ENCODE peak calls at places on chromosomes 13 and 19, in five cellular contexts. S, R, M, H and N are unnamed samples.

GRCh38 chr19:38386300-38386967 is 1.4 kb downstream of the GGN start:
- DNase-seq in S (no peak), R (no peak), M (no peak), H (no peak), N (no peak)

GRCh38 chr13:109345433-109345941 is 440.9 kb downstream of the IRS2 start:
- DNase-seq in S (no peak), R (peak), M (peak), H (no peak), N (no peak)

GRCh38 chr13:107999751-108000150 is 215.6 kb downstream of the LIG4 start:
- DNase-seq in S (no peak), R (no peak), M (no peak), H (no peak), N (no peak)

GRCh38 chr19:32227561-32228165 is 117.7 kb upstream of the ZNF507 start:
- DNase-seq in S (no peak), R (no peak), M (no peak), H (no peak), N (no peak)

GRCh38 chr13:111951982-111952565 is 114.9 kb upstream of the SOX1 start:
- DNase-seq in S (no peak), R (no peak), M (no peak), H (no peak), N (no peak)

GRCh38 chr13:35879111-35879510 is 252.1 kb downstream of the DCLK1 start:
- DNase-seq in S (no peak), R (no peak), M (no peak), H (no peak), N (no peak)

GRCh38 chr13:40585911-40586471 is 80.5 kb downstream of the FOXO1 start:
- DNase-seq in S (no peak), R (no peak), M (no peak), H (no peak), N (no peak)

GRCh38 chr19:44107751-44108150 is 5.4 kb upstream of the ZNF225 start:
- DNase-seq in S (no peak), R (no peak), M (no peak), H (no peak), N (no peak)

GRCh38 chr19:5128251-5128931 is 159.5 kb downstream of the KDM4B start:
- DNase-seq in S (no peak), R (peak), M (peak), H (no peak), N (peak)

GRCh38 chr13:62014299-62014698 is 598.6 kb upstream of the PCDH20 start:
- DNase-seq in S (no peak), R (peak), M (peak), H (peak), N (no peak)

GRCh38 chr13:25378528-25378927 is 6.8 kb downstream of the ATP8A2 start:
- DNase-seq in S (no peak), R (no peak), M (no peak), H (no peak), N (no peak)

GRCh38 chr19:49873149-49873521 is 4.0 kb downstream of the AKT1S1 start:
- DNase-seq in S (no peak), R (no peak), M (no peak), H (no peak), N (no peak)

GRCh38 chr13:113579686-113580085 is 4.9 kb upstream of the TFDP1 start:
- DNase-seq in S (no peak), R (no peak), M (no peak), H (no peak), N (no peak)

GRCh38 chr13:111153977-111154332 is 38.8 kb downstream of the ARHGEF7 start:
- DNase-seq in S (peak), R (no peak), M (no peak), H (peak), N (no peak)

GRCh38 chr13:51585234-51585672 is 991 bp downstream of the WDFY2 start:
- DNase-seq in S (no peak), R (no peak), M (peak), H (no peak), N (no peak)

GRCh38 chr19:719081-719512 is 10.4 kb downstream of the PALM start:
- DNase-seq in S (no peak), R (no peak), M (no peak), H (no peak), N (no peak)

GRCh38 chr13:43878897-43879322 is 630 bp downstream of the CCDC122 start:
- DNase-seq in S (peak), R (no peak), M (peak), H (peak), N (peak)

GRCh38 chr19:33812388-33813330 is 16.0 kb downstream of the KCTD15 start:
- DNase-seq in S (no peak), R (peak), M (no peak), H (no peak), N (no peak)

GRCh38 chr13:42048625-42049453 is at the start of gene DGKH:
- DNase-seq in S (peak), R (peak), M (peak), H (peak), N (no peak)

GRCh38 chr19:1752757-1753728 is at the start of gene ONECUT3:
- DNase-seq in S (no peak), R (no peak), M (no peak), H (no peak), N (no peak)
- H3K27ac ChIP-seq in S (no peak), R (no peak), M (no peak), H (no peak), N (no peak)

DNA sequence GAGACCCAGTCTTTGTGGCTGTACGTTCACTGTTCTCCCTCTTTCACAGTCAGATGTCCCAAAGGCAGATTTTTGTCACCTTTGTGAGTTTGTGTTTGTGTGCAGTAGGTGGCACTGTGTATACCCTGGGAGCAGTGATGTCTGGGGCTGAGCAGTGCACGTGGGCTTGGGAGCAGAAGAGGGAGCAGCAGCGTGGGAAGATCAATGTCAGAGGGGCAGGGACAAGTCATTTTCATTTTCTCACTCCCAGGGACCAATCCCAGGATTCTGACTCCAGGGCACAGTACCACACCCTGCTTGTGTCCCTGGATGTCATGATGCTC is 2.0 kb upstream of the PSG6 start:
- DNase-seq in S (no peak), R (no peak), M (no peak), H (no peak), N (no peak)
- TF ChIP-seq CTCF in S (no peak), R (no peak), M (no peak), H (no peak), N (no peak)

DNA sequence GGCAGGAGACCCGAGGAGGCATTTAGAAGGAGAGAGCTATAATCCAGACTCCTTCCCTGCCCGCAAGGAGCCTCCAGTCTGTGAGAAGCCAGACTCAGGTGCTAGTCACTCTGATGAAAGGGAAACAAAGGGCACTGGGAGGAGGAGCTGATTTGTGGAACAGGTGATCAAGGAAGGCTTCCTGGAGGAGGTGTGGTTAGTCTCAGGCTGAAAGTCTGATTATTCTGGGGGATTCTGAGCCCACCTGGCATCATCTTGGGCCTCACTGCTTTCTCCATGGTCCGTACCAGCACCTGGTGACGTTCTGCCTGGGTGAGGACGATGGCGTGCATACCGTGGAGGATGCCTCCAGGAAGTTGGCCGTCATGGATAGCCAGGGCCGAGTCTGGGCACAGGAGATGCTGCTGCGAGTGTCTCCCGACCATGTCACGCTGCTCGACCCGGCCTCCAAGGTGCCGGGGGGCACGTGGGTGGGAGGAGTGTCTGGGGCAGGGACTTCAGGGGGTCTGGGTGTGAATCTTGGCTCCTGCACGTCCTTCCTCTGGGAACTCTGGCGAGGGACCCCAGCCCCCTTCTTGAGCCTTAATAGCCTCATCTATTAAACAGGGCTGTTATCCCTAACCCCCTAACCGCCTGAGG is 3.9 kb downstream of the EPS8L1 start:
- DNase-seq in S (no peak), R (no peak), M (no peak), H (no peak), N (no peak)
- H3K4me3 ChIP-seq in S (no peak), R (no peak), M (no peak), H (peak), N (no peak)

GRCh38 chr19:58059003-58059671 is at the start of gene ZNF135:
- DNase-seq in S (peak), R (peak), M (peak), H (no peak), N (peak)
- H3K27ac ChIP-seq in S (peak), R (no peak), M (peak), H (no peak), N (peak)

DNA sequence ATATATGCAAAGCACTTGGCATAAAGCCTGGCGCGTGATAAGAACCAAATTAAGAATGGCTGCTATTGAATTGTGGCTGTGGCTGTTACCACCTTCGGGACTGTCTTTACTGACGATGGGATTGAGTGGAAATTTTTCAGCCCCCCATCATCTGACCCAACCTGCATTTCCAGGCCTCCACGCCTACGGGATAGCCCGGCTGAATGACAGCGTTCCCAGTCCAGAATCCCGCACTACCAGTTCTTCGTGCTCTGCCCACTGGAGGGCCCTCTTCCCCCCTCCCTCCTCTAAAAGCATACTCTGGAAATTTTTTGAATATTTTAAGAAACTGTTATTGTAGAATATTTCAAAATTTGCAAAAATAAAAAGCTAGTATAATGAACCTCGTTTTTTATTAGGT is 11.0 kb downstream of the KRTDAP start:
- DNase-seq in S (no peak), R (no peak), M (no peak), H (no peak), N (no peak)
- TF ChIP-seq CTCF in S (no peak), R (no peak), M (no peak), H (no peak), N (no peak)

DNA sequence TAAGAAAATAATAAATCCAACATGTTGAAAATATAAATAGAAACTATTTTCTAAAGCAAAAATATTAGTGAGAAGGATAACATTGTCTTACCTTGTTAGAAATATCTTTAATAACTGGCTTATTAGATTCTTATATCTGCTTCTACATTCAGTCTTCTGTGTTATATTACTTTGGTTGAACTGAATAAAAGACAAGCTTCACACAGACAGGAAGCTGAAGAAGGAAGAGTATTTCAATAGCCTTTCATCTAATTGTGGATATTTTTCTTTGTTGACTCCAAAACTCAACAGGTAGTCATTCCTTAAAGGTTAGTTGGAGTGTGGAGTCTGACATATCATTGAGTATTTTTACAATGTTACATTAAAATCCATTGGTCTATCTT is 10.9 kb downstream of the SETDB2 start:
- DNase-seq in S (no peak), R (no peak), M (no peak), H (no peak), N (no peak)
- H3K4me3 ChIP-seq in S (no peak), R (no peak), M (no peak), H (no peak), N (no peak)

GRCh38 chr19:7394728-7395359 is 46.1 kb downstream of the ARHGEF18 start:
- DNase-seq in S (peak), R (peak), M (peak), H (peak), N (peak)
- H3K27ac ChIP-seq in S (peak), R (peak), M (peak), H (peak), N (no peak)

DNA sequence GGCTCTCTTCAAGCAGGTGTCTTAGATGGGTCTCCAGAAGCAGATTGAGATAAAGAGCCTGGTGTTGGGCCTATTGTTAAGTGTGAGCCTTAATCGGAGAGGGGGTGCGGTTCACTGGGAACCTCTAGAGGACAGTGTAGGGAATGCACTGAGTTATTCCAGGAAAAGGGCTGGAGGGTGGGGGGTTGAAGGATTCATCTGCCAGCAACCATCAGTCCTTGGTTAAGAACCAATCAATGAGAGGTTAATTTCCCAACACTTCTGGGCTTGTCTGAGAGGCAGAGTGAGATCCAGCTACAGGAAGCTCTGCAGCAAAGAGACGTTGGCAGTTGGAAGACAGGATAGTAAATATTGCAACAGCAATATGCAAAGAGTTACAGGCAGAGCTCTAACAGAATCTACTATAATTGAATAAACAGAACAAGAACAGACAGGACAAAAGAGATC is 28.7 kb downstream of the CYP4F2 start:
- DNase-seq in S (peak), R (peak), M (no peak), H (peak), N (no peak)
- TF ChIP-seq CTCF in S (peak), R (peak), M (peak), H (peak), N (peak)